ENCODE peak calls at places on chromosomes 6 and 20, in eight cellular contexts. X, R, Z, W, B, P, D and M are unnamed samples.

GRCh38 chr20:19672498-19672897 is 85.6 kb upstream of the RIN2 start:
- DNase-seq in X (no peak), R (no peak), Z (no peak), W (no peak), B (no peak), P (no peak), D (no peak), M (no peak)

GRCh38 chr6:39054577-39055142 is 6.1 kb downstream of the GLP1R start:
- DNase-seq in X (no peak), R (no peak), Z (no peak), W (no peak), B (no peak), P (no peak), D (no peak), M (no peak)

GRCh38 chr20:3616250-3616649 is 46.9 kb downstream of the GFRA4 start:
- DNase-seq in X (peak), R (no peak), Z (no peak), W (no peak), B (no peak), P (no peak), D (peak), M (no peak)

GRCh38 chr20:10673176-10673830 is 496 bp downstream of the JAG1 start:
- DNase-seq in X (no peak), R (peak), Z (no peak), W (peak), B (no peak), P (no peak), D (peak), M (no peak)

GRCh38 chr6:51777631-51778030 is 309.8 kb downstream of the PKHD1 start:
- DNase-seq in X (no peak), R (no peak), Z (no peak), W (no peak), B (no peak), P (no peak), D (no peak), M (no peak)

GRCh38 chr6:110221738-110222137 is 41.5 kb downstream of the CDC40 start:
- DNase-seq in X (no peak), R (no peak), Z (no peak), W (no peak), B (peak), P (no peak), D (no peak), M (no peak)

GRCh38 chr6:43740961-43741764 is 28.8 kb upstream of the VEGFA start:
- DNase-seq in X (no peak), R (no peak), Z (no peak), W (no peak), B (no peak), P (no peak), D (no peak), M (no peak)

GRCh38 chr20:35610833-35611427 is 4.7 kb upstream of the SPAG4 start:
- DNase-seq in X (no peak), R (no peak), Z (no peak), W (no peak), B (no peak), P (no peak), D (no peak), M (no peak)